ENCODE peak calls at places on chromosomes 1 and 21, in four cellular contexts. G is K562, X is H1, A is HepG2. Q is an unnamed sample. For H4K20me1, the result is how much of the 10 kb centered on the place peaks cover.

GRCh38 chr1:35449334-35450008 is 107.7 kb downstream of the KIAA0319L start:
- DNase-seq in G (no peak), A (no peak), X (no peak), Q (no peak)

GRCh38 chr21:33380483-33380998 is 22.7 kb upstream of the IFNGR2 start:
- DNase-seq in X (no peak), A (peak), G (peak), Q (peak)

GRCh38 chr1:201245082-201245481 is 38.2 kb upstream of the PKP1 start:
- DNase-seq in G (no peak), X (no peak), A (no peak), Q (no peak)

GRCh38 chr1:204331275-204331674 is 28.5 kb downstream of the PLEKHA6 start:
- DNase-seq in A (no peak), G (no peak), X (no peak), Q (no peak)

GRCh38 chr1:3149277-3149676 is 80.3 kb downstream of the PRDM16 start:
- DNase-seq in X (no peak), A (no peak), G (no peak), Q (no peak)

GRCh38 chr1:22117238-22117637 is 25.7 kb downstream of the WNT4 start:
- DNase-seq in A (no peak), G (no peak), X (no peak), Q (no peak)

GRCh38 chr1:201054030-201054635 is 30.6 kb upstream of the KIF21B start:
- DNase-seq in X (no peak), A (no peak), G (no peak), Q (no peak)

GRCh38 chr1:51063121-51063520 is 38.9 kb upstream of the C1orf185 start:
- DNase-seq in G (no peak), A (no peak), X (no peak), Q (peak)

GRCh38 chr1:71357708-71358107 is 276.9 kb upstream of the ZRANB2 start:
- DNase-seq in G (peak), A (no peak), X (peak), Q (no peak)

GRCh38 chr21:38861989-38862683 is 56.4 kb downstream of the ETS2 start:
- DNase-seq in X (no peak), G (no peak), A (no peak), Q (no peak)

GRCh38 chr1:109643385-109644230 is 12.3 kb upstream of the GSTM4 start:
- DNase-seq in G (peak), X (peak), A (peak), Q (peak)

GRCh38 chr1:85330711-85331290 is 54.4 kb upstream of the BCL10 start:
- DNase-seq in X (no peak), G (no peak), A (no peak), Q (peak)

GRCh38 chr1:246365708-246366107 is 141.4 kb downstream of the SMYD3 start:
- DNase-seq in A (no peak), G (no peak), X (no peak), Q (no peak)

GRCh38 chr1:25819496-25820246 is at the start of gene MTFR1L:
- DNase-seq in A (peak), G (peak), X (peak), Q (peak)

GRCh38 chr1:32115496-32115895 is 7.6 kb downstream of the KPNA6 start:
- DNase-seq in X (no peak), A (no peak), G (no peak), Q (no peak)

GRCh38 chr1:244395965-244396364 is 55.7 kb downstream of the ADSS2 start:
- DNase-seq in X (no peak), G (no peak), A (no peak), Q (no peak)

GRCh38 chr1:110718452-110718851 is 43.7 kb upstream of the KCNA3 start:
- DNase-seq in G (no peak), X (no peak), A (no peak), Q (no peak)

GRCh38 chr1:25028910-25029599 is 99.0 kb upstream of the RUNX3 start:
- DNase-seq in X (no peak), A (no peak), G (no peak), Q (no peak)

GRCh38 chr21:45167796-45168222 is 93.4 kb downstream of the ADARB1 start:
- DNase-seq in G (no peak), X (no peak), A (no peak), Q (no peak)

GRCh38 chr1:56375184-56375837 is 204.1 kb downstream of the PLPP3 start:
- DNase-seq in X (no peak), A (no peak), G (no peak), Q (no peak)

GRCh38 chr1:205324781-205325180 is 3.2 kb upstream of the NUAK2 start:
- DNase-seq in X (no peak), A (no peak), G (no peak), Q (peak)

GRCh38 chr1:227855687-227856086 is 40.2 kb downstream of the PRSS38 start:
- DNase-seq in A (no peak), X (no peak), G (peak), Q (no peak)

GRCh38 chr1:200038987-200039848 is 11.7 kb downstream of the NR5A2 start:
- DNase-seq in A (no peak), X (peak), G (no peak), Q (peak)

GRCh38 chr1:21013510-21013909 is 163.2 kb downstream of the EIF4G3 start:
- DNase-seq in G (no peak), X (no peak), A (peak), Q (no peak)

GRCh38 chr1:204523605-204524215 is 7.5 kb downstream of the MDM4 start:
- DNase-seq in G (no peak), X (no peak), A (peak), Q (no peak)

GRCh38 chr21:43778469-43779335 is 2.6 kb upstream of the CSTB start:
- DNase-seq in A (no peak), G (peak), X (no peak), Q (no peak)

GRCh38 chr1:246169486-246169885 is 337.6 kb downstream of the SMYD3 start:
- DNase-seq in A (no peak), X (no peak), G (no peak), Q (no peak)

GRCh38 chr1:31949862-31950261 is 11.7 kb upstream of the PTP4A2 start:
- DNase-seq in X (no peak), A (no peak), G (no peak), Q (no peak)

GRCh38 chr1:202105571-202106339 is 17.0 kb upstream of the GPR37L1 start:
- DNase-seq in G (peak), A (no peak), X (peak), Q (no peak)

GRCh38 chr1:160942926-160943325 is 11.7 kb downstream of the ITLN2 start:
- DNase-seq in G (no peak), A (peak), X (no peak), Q (peak)

GRCh38 chr21:31905444-31906400 is 32.9 kb downstream of the HUNK start:
- DNase-seq in A (no peak), G (no peak), X (no peak), Q (no peak)

GRCh38 chr1:36175137-36176095 is 19.5 kb downstream of the MAP7D1 start:
- DNase-seq in A (no peak), X (peak), G (no peak), Q (no peak)

GRCh38 chr1:57331620-57332019 is 92.2 kb downstream of the DAB1 start:
- DNase-seq in X (no peak), G (no peak), A (no peak), Q (no peak)

GRCh38 chr1:206909167-206909882 is 12.1 kb downstream of the IL24 start:
- DNase-seq in A (no peak), G (peak), X (peak), Q (no peak)

GRCh38 chr1:238789916-238790667 is 596.3 kb upstream of the CHRM3 start:
- DNase-seq in G (no peak), X (no peak), A (no peak), Q (no peak)

GRCh38 chr1:23590058-23590783 is 30.9 kb upstream of the ID3 start:
- DNase-seq in A (no peak), X (no peak), G (peak), Q (no peak)

GRCh38 chr1:23591460-23592208 is 32.3 kb upstream of the ID3 start:
- DNase-seq in X (no peak), G (no peak), A (peak), Q (no peak)

GRCh38 chr1:23588749-23589505 is 29.6 kb upstream of the ID3 start:
- DNase-seq in A (no peak), G (no peak), X (no peak), Q (no peak)

GRCh38 chr1:23592209-23592905 is 33.1 kb upstream of the ID3 start:
- DNase-seq in X (no peak), A (no peak), G (no peak), Q (no peak)

GRCh38 chr1:23589506-23589872 is 30.2 kb upstream of the ID3 start:
- DNase-seq in G (no peak), X (no peak), A (no peak), Q (no peak)
- TF ChIP-seq JUN in G (no peak), X (no peak), A (no peak), Q (no peak)

GRCh38 chr1:16375521-16376359 is 8.7 kb downstream of the SZRD1 start:
- DNase-seq in A (no peak), G (no peak), X (no peak), Q (peak)
- H4K20me1 ChIP-seq in A (under half), G (under half), X (under half), Q (under half)

GRCh38 chr1:117009132-117009531 is 7.6 kb downstream of the CD101 start:
- DNase-seq in G (no peak), A (no peak), X (no peak), Q (no peak)
- TF ChIP-seq JUN in G (no peak), A (no peak), X (no peak), Q (no peak)

GRCh38 chr1:27591622-27592021 is 12.3 kb downstream of the AHDC1 start:
- DNase-seq in X (no peak), A (no peak), G (no peak), Q (no peak)
- H4K20me1 ChIP-seq in X (under half), A (under half), G (under half), Q (under half)

DNA sequence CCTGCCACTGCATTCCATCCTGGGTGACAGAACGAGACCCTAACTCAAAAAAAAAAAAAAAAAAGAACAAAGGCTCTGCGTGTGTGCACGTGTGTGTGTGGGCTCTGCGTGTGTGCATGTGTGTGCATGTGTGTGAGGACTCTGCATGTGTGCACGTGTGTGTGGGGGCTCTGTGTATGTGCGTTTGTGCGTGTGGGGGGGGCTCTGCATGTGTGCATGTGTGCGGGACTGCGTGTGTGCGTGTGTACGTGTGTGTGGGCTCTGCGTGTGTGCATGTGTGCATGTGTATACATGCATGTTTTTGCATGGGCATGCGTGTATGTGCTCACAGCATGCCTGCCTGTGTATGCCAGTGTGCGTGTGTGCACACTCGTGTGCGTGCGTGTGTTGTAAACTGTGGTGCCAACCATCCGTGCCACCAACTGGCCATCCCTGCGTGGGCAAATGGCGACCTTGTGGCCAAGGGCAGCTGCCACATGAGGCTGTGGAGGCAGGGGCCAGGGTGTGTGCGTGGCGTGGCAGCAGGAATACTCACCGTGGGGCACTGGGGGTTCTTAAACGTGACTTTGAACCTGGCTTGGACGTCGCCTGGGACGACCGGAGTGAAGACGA is 26.8 kb upstream of the TMEM52 start:
- DNase-seq in A (no peak), X (no peak), G (no peak), Q (no peak)
- TF ChIP-seq JUN in A (no peak), X (no peak), G (no peak), Q (no peak)

DNA sequence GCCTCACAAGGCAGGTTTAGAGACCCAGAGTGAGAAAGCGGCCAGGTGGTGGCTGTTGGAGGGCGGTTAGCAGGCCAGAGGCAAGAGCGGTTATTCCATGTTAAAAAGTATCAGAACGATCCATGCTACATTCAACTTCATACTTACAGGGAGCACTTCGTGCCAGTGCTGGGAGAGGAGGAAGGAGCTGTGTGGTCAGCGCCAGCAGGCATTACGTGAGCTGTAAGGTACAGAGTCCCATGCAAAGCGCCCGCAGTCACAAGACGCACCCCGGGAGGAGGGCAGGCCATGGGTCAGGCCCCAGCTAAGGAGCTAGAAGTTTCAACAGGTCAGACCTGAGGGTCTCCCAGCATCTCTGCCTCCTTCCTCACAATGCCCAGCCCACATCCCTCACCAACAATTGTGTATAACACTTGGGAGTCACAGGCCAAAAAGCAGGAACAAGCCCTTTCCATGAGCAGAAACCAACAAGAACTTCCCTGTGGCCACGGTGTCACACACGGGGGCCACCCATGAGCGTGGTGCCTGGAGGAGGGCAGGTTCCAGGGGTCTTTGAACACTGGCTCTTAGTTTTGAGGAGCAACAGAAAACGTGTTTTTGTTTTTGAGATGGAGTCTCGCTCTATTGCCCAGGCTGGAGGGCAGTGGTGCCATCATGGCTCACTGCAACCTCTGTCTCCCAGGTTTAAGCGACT is 21.8 kb upstream of the GPR153 start:
- DNase-seq in G (no peak), A (no peak), X (no peak), Q (no peak)
- H4K20me1 ChIP-seq in G (under half), A (under half), X (under half), Q (under half)

GRCh38 chr21:37008705-37009104 is 2.2 kb downstream of the RIPPLY3 start:
- DNase-seq in X (no peak), A (no peak), G (no peak), Q (no peak)

GRCh38 chr21:37006243-37006520 is 320 bp upstream of the RIPPLY3 start:
- DNase-seq in X (peak), A (no peak), G (no peak), Q (no peak)

GRCh38 chr21:37009740-37010341 is 3.3 kb downstream of the RIPPLY3 start:
- DNase-seq in G (peak), A (peak), X (peak), Q (peak)

GRCh38 chr21:37006521-37007291 is at the start of gene RIPPLY3:
- DNase-seq in X (peak), A (no peak), G (no peak), Q (no peak)

GRCh38 chr21:37005548-37006242 is 807 bp upstream of the RIPPLY3 start:
- DNase-seq in A (no peak), X (no peak), G (no peak), Q (no peak)
- TF ChIP-seq JUN in A (no peak), X (no peak), G (no peak), Q (no peak)

GRCh38 chr1:1306070-1306660 is 1.6 kb downstream of the ACAP3 start:
- DNase-seq in A (peak), G (peak), X (no peak), Q (no peak)
- H4K20me1 ChIP-seq in A (under half), G (under half), X (under half), Q (under half)

DNA sequence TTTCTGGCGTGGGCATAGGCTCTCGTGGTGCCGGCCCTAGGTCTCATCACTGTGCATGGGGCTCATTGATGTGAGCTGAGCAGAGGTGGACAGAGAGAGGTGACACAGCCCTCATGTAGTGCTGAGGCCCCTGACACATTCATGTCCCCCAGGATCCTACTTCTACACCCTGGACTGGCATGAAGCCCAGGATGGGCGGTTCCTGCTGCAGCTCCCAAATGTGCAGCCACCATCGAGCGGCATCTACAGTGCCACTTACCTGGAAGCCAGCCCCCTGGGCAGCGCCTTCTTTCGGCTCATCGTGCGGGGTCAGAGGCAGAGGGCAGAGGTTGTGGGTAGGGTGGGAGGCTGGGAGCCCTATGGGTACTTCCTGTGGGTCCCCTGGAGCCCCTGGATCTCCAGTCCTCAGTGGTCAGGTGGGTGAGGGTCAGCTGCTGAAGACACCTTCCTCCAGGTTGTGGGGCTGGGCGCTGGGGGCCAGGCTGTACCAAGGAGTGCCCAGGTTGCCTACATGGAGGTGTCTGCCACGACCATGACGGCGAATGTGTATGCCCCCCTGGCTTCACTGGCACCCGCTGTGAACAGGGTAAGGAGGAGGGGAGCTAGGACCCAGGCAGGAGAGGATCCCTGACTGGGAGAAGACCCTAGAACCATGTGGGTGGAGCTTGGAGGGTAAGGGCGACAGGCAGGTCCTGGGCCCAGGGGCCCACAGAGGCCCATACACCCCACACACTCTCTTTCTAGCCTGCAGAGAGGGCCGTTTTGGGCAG is 6.1 kb downstream of the TIE1 start:
- DNase-seq in X (no peak), G (no peak), A (no peak), Q (no peak)
- TF ChIP-seq JUN in X (no peak), G (no peak), A (no peak), Q (no peak)